ENCODE peak calls at places on chromosomes 16 and 17, in seven cellular contexts. W is adrenal gland, D is Peyer's patch, P is GM12878, R is sigmoid colon, N is heart left ventricle, Y is breast epithelium. A is an unnamed sample.

GRCh38 chr17:34420254-34420766 is 57.3 kb upstream of the CCL1 start:
- DNase-seq in W (peak), D (peak), P (peak), R (peak), N (peak), Y (no peak), A (peak)

GRCh38 chr16:12137344-12138094 is 161.0 kb downstream of the SNX29 start:
- DNase-seq in W (no peak), D (no peak), P (no peak), R (no peak), N (no peak), Y (no peak), A (no peak)

GRCh38 chr17:73686126-73686525 is 41.9 kb upstream of the SDK2 start:
- DNase-seq in W (no peak), D (no peak), P (no peak), R (no peak), N (no peak), Y (no peak), A (no peak)

GRCh38 chr17:82528484-82529265 is 9.1 kb downstream of the FOXK2 start:
- DNase-seq in W (peak), D (peak), P (no peak), R (peak), N (peak), Y (peak), A (peak)

GRCh38 chr17:45240905-45241314 is 19.2 kb downstream of the FMNL1 start:
- DNase-seq in W (no peak), D (no peak), P (no peak), R (no peak), N (no peak), Y (no peak), A (no peak)

GRCh38 chr17:74957935-74958549 is 14.5 kb downstream of the HID1 start:
- DNase-seq in W (peak), D (peak), P (no peak), R (peak), N (peak), Y (peak), A (peak)

GRCh38 chr16:15539197-15539596 is 103.8 kb downstream of the MARF1 start:
- DNase-seq in W (no peak), D (no peak), P (no peak), R (no peak), N (no peak), Y (no peak), A (no peak)

GRCh38 chr17:37478187-37478586 is 11.5 kb upstream of the DUSP14 start:
- DNase-seq in W (no peak), D (no peak), P (no peak), R (no peak), N (no peak), Y (no peak), A (peak)

GRCh38 chr17:78256705-78257559 is 25.5 kb downstream of the TMEM235 start:
- DNase-seq in W (no peak), D (no peak), P (no peak), R (no peak), N (no peak), Y (no peak), A (no peak)

GRCh38 chr17:61402978-61403845 is 3.6 kb downstream of the TBX2 start:
- DNase-seq in W (no peak), D (no peak), P (no peak), R (no peak), N (no peak), Y (no peak), A (no peak)

GRCh38 chr17:82231562-82232321 is 2.9 kb downstream of the SLC16A3 start:
- DNase-seq in W (no peak), D (peak), P (no peak), R (peak), N (peak), Y (no peak), A (no peak)

GRCh38 chr16:67423634-67424575 is 7.0 kb upstream of the HSD11B2 start:
- DNase-seq in W (no peak), D (no peak), P (no peak), R (no peak), N (no peak), Y (no peak), A (no peak)

GRCh38 chr16:72939247-72939646 is 108.7 kb downstream of the ZFHX3 start:
- DNase-seq in W (no peak), D (no peak), P (no peak), R (peak), N (peak), Y (no peak), A (no peak)

GRCh38 chr16:14564323-14564722 is 65.7 kb downstream of the PARN start:
- DNase-seq in W (no peak), D (peak), P (no peak), R (no peak), N (no peak), Y (no peak), A (no peak)

GRCh38 chr17:46742539-46743270 is 75.8 kb downstream of the WNT3 start:
- DNase-seq in W (no peak), D (peak), P (no peak), R (no peak), N (peak), Y (no peak), A (no peak)

GRCh38 chr17:28810437-28810836 is 32.2 kb downstream of the FAM222B start:
- DNase-seq in W (no peak), D (no peak), P (no peak), R (no peak), N (no peak), Y (no peak), A (no peak)

GRCh38 chr16:70676571-70677498 is 9.0 kb downstream of the MTSS2 start:
- DNase-seq in W (no peak), D (no peak), P (no peak), R (peak), N (no peak), Y (no peak), A (no peak)

GRCh38 chr16:10352262-10352661 is 33.6 kb upstream of the ATF7IP2 start:
- DNase-seq in W (no peak), D (no peak), P (no peak), R (no peak), N (no peak), Y (no peak), A (no peak)

GRCh38 chr17:74862108-74862901 is 2.6 kb upstream of the GRIN2C start:
- DNase-seq in W (peak), D (peak), P (no peak), R (peak), N (peak), Y (peak), A (no peak)

GRCh38 chr17:27446569-27447301 is 9.5 kb upstream of the KSR1 start:
- DNase-seq in W (peak), D (no peak), P (no peak), R (no peak), N (no peak), Y (no peak), A (no peak)

GRCh38 chr17:2371183-2372130 is 29.4 kb downstream of the MNT start:
- DNase-seq in W (no peak), D (no peak), P (no peak), R (no peak), N (no peak), Y (no peak), A (no peak)

GRCh38 chr17:64146418-64147109 is 16.6 kb upstream of the ERN1 start:
- DNase-seq in W (peak), D (peak), P (no peak), R (peak), N (peak), Y (peak), A (peak)

GRCh38 chr17:78817123-78817522 is 23.5 kb downstream of the USP36 start:
- DNase-seq in W (no peak), D (peak), P (no peak), R (no peak), N (no peak), Y (no peak), A (no peak)

GRCh38 chr17:78903101-78903779 is at the start of gene CEP295NL:
- DNase-seq in W (peak), D (no peak), P (no peak), R (no peak), N (no peak), Y (no peak), A (no peak)

GRCh38 chr17:44352922-44353655 is 8.0 kb downstream of the GRN start:
- DNase-seq in W (no peak), D (no peak), P (no peak), R (no peak), N (no peak), Y (no peak), A (no peak)

GRCh38 chr17:63969278-63969677 is 3.4 kb downstream of the SCN4A start:
- DNase-seq in W (no peak), D (no peak), P (no peak), R (no peak), N (no peak), Y (no peak), A (no peak)

GRCh38 chr16:90019543-90020259 is 445 bp upstream of the DBNDD1 start:
- DNase-seq in W (peak), D (peak), P (no peak), R (no peak), N (no peak), Y (no peak), A (no peak)

GRCh38 chr16:66947302-66948033 is 12.2 kb downstream of the CES2 start:
- DNase-seq in W (peak), D (peak), P (peak), R (peak), N (peak), Y (peak), A (peak)

GRCh38 chr17:78789663-78790181 is 7.6 kb upstream of the CYTH1 start:
- DNase-seq in W (peak), D (peak), P (no peak), R (peak), N (peak), Y (peak), A (peak)

GRCh38 chr16:51445250-51445649 is 294.2 kb upstream of the SALL1 start:
- DNase-seq in W (no peak), D (no peak), P (no peak), R (no peak), N (no peak), Y (no peak), A (no peak)

GRCh38 chr16:51440096-51440495 is 289.0 kb upstream of the SALL1 start:
- DNase-seq in W (no peak), D (no peak), P (no peak), R (no peak), N (no peak), Y (no peak), A (no peak)

GRCh38 chr16:51442140-51442539 is 291.1 kb upstream of the SALL1 start:
- DNase-seq in W (no peak), D (no peak), P (no peak), R (no peak), N (no peak), Y (no peak), A (no peak)

DNA sequence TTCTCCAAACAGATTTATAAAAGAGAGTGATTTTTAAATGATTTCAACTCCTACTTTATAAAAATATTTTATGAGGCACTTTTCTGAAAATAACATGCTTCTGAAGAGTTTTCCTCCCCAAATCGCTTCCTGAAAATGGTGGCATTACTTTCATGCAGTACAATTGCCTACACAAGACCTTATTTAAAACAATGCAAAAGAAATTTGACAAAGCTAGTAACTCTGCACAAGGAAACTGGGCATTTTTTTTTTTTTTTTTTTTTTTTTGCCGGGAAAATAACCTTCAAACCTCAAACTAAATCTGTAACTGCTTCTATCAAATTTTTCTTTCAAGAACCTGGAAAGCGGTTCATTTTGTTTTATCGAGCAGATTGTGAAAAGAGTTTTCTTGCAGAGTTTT is 290.3 kb upstream of the SALL1 start:
- DNase-seq in W (no peak), D (no peak), P (no peak), R (no peak), N (no peak), Y (no peak), A (no peak)
- H3K4me3 ChIP-seq in W (no peak), D (no peak), P (no peak), R (no peak), N (no peak), Y (no peak), A (no peak)

DNA sequence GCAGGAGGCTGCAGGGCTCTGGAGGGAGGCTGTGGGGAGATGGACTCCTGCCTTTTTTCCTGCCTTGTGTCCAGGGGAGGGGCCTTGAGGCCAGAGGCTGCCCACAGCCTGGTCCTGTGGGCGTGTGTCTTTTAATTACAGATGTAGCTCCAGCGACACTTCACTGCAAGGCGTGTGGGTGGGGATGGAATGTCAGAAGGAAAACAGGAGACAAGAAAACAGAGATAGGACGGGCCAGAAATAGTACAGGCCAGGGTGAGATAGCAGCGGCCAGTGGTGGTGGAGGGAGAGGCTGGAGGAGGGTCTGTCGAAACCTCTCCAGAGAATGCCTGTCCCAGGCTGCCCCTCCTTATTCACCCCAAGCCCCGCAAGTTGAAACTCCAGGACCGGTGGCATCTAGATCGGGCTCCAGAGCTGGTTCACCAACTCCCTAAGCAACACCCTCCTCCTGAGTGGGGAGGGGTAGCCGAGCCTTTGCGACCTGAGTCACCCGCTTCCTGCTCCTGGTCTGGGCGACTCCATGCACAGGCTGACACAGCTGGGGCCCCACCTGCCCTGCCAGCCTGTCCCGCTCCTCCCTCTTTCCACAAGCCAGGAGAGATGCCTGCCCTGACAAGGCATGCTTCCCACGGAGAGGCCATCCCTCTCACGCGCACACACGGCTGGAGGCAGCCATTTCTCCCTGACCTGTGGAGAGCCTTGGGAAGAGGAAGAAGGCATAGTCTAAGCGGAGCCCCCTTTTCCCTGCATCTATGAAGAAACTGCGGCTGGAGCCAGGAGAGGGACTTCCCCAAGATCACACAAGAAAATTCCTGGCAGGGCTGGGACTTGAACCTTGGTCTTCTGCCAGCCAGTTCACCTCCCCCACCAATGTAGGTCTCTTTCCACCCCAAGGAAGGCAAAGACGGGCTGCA is 6.6 kb upstream of the JUP start:
- DNase-seq in W (no peak), D (peak), P (no peak), R (no peak), N (peak), Y (peak), A (no peak)
- TF ChIP-seq POLR2A in W (no peak), D (peak), P (no peak), R (no peak), N (peak), Y (no peak), A (no peak)

GRCh38 chr16:28165549-28166046 is 46.2 kb downstream of the XPO6 start:
- DNase-seq in W (no peak), D (no peak), P (no peak), R (no peak), N (no peak), Y (no peak), A (no peak)
- TF ChIP-seq CTCF in W (no peak), D (no peak), P (no peak), R (no peak), N (no peak), Y (no peak), A (no peak)

DNA sequence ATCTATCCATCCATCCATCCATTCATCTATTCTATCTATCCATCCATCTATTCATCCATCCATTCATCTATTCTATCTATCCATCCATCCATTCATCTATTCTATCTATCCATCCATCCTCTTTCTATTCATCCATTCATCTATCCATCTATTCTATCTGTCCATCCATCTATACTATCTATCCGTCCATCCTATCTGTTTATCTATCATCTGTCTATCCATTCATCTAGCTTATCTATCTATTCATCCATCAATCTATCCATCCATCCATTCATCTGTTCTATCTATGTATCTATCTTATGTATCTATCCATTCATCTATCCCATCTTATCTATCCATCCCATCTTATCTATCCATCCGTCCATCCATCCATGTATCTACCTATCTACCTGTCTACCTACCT is 8.8 kb downstream of the RNF213 start:
- DNase-seq in W (no peak), D (no peak), P (no peak), R (no peak), N (no peak), Y (no peak), A (no peak)
- H3K4me3 ChIP-seq in W (no peak), D (no peak), P (no peak), R (no peak), N (no peak), Y (no peak), A (no peak)

A was measured in lower leg skin.